ENCODE peak calls at places on chromosomes 12 and 14, in nine cellular contexts. A is GM06990; N is suprapubic skin; D is EL; L is activated CD4-positive, alpha-beta T cell treated with anti-CD3 and anti-CD28 coated beads, Interleukin-2, amount 50 U/mL, for 4 hours; F is cardiac muscle cell; Y is NCI-H748 treated with DMSO at 0.1 percent for 48 hours; J is D341Med; S is small intestine. Z is an unnamed sample.

GRCh38 chr12:88334271-88334670 is 192.2 kb downstream of the TMTC3 start:
- DNase-seq in A (peak), F (peak), D (no peak), J (no peak), S (no peak), N (no peak), Y (peak), L (no peak), Z (no peak)

GRCh38 chr12:114684098-114684869 is at the start of gene TBX3:
- DNase-seq in D (peak), J (peak), S (peak), N (peak), F (peak), Y (peak), A (peak), L (peak), Z (peak)

GRCh38 chr12:71400481-71400880 is 39.1 kb upstream of the LGR5 start:
- DNase-seq in J (no peak), N (no peak), L (no peak), A (no peak), F (no peak), D (no peak), S (no peak), Y (no peak), Z (no peak)

GRCh38 chr12:54146506-54147145 is 42.2 kb downstream of the SMUG1 start:
- DNase-seq in N (no peak), F (no peak), J (no peak), D (no peak), A (no peak), S (no peak), Y (no peak), L (no peak), Z (no peak)

GRCh38 chr12:91189526-91189925 is 6.9 kb upstream of the DCN start:
- DNase-seq in S (no peak), Y (no peak), D (peak), N (no peak), L (no peak), J (no peak), A (no peak), F (peak), Z (no peak)

GRCh38 chr14:91250912-91251311 is 6.4 kb upstream of the GPR68 start:
- DNase-seq in Y (no peak), L (no peak), F (no peak), J (no peak), A (no peak), N (no peak), D (peak), S (no peak), Z (peak)

GRCh38 chr14:42229976-42230375 is 623.3 kb downstream of the LRFN5 start:
- DNase-seq in Y (no peak), D (no peak), A (no peak), L (no peak), J (no peak), S (no peak), N (no peak), F (no peak), Z (no peak)

GRCh38 chr12:79934309-79935020 is 432 bp downstream of the PPP1R12A start:
- DNase-seq in D (peak), N (peak), S (no peak), J (peak), F (no peak), A (no peak), Y (no peak), L (peak), Z (peak)

GRCh38 chr12:109993091-109993490 is 3.1 kb downstream of the GIT2 start:
- DNase-seq in L (no peak), F (no peak), S (no peak), J (no peak), Y (no peak), D (no peak), A (no peak), N (no peak), Z (no peak)

GRCh38 chr12:119693006-119693405 is 25.1 kb downstream of the PRKAB1 start:
- DNase-seq in Y (no peak), D (peak), F (peak), L (no peak), S (peak), J (peak), A (no peak), N (no peak), Z (peak)

Z was measured in BE2C.